ENCODE peak calls at places on chromosomes 4 and X, in five cellular contexts. F, M, G, B and H are unnamed samples.

GRCh38 chr4:40626183-40626990 is 3.3 kb downstream of the RBM47 start:
- DNase-seq in M (no peak), B (no peak), F (no peak), G (no peak), H (no peak)

GRCh38 chr4:121873604-121874003 is 3.3 kb upstream of the BBS7 start:
- DNase-seq in F (no peak), M (no peak), B (no peak), G (no peak), H (no peak)

GRCh38 chr4:177339794-177340374 is 30.2 kb downstream of the NEIL3 start:
- DNase-seq in B (peak), M (no peak), F (no peak), G (no peak), H (peak)

GRCh38 chr4:33357121-33357520 is 2637.0 kb downstream of the PCDH7 start:
- DNase-seq in B (peak), F (no peak), G (no peak), M (no peak), H (peak)

GRCh38 chr4:8203817-8204216 is 4.7 kb downstream of the SH3TC1 start:
- DNase-seq in F (no peak), M (no peak), B (no peak), G (no peak), H (no peak)

GRCh38 chrX:113558576-113558975 is 717.9 kb upstream of the AMOT start:
- DNase-seq in M (no peak), B (no peak), G (no peak), F (no peak), H (no peak)

GRCh38 chr4:87031946-87032345 is 97.1 kb downstream of the AFF1 start:
- DNase-seq in B (no peak), M (no peak), G (no peak), F (no peak), H (no peak)

GRCh38 chrX:150410513-150410912 is 47.4 kb downstream of the MAMLD1 start:
- DNase-seq in B (no peak), M (no peak), G (no peak), F (no peak), H (no peak)

GRCh38 chrX:118211891-118212816 is 95.5 kb upstream of the KLHL13 start:
- DNase-seq in M (no peak), B (no peak), F (no peak), G (no peak), H (peak)

GRCh38 chr4:10832989-10833635 is 148.5 kb upstream of the CLNK start:
- DNase-seq in G (no peak), F (no peak), M (no peak), B (peak), H (peak)

GRCh38 chr4:56241500-56241899 is 145.8 kb downstream of the AASDH start:
- DNase-seq in G (no peak), M (no peak), F (no peak), B (no peak), H (no peak)

GRCh38 chr4:53810643-53811042 is 219.4 kb upstream of the LNX1 start:
- DNase-seq in B (no peak), G (no peak), F (no peak), M (no peak), H (no peak)

GRCh38 chr4:121256346-121256745 is 92.2 kb upstream of the TNIP3 start:
- DNase-seq in G (no peak), M (peak), F (no peak), B (no peak), H (no peak)

GRCh38 chrX:45024501-45024900 is 151.5 kb downstream of the KDM6A start:
- DNase-seq in M (no peak), G (no peak), B (no peak), F (no peak), H (no peak)

GRCh38 chr4:92100980-92101379 is 202.8 kb upstream of the GRID2 start:
- DNase-seq in F (no peak), B (peak), G (no peak), M (no peak), H (peak)

GRCh38 chr4:140094701-140095420 is 59.1 kb downstream of the MAML3 start:
- DNase-seq in G (peak), M (peak), B (peak), F (peak), H (peak)

GRCh38 chr4:112523008-112523440 is 7.0 kb upstream of the NEUROG2 start:
- DNase-seq in F (no peak), M (no peak), B (no peak), G (peak), H (no peak)

GRCh38 chr4:85370400-85371032 is 104.4 kb upstream of the ARHGAP24 start:
- DNase-seq in F (peak), M (peak), G (no peak), B (peak), H (peak)

GRCh38 chr4:22485751-22486150 is 30.1 kb downstream of the ADGRA3 start:
- DNase-seq in F (no peak), M (no peak), B (peak), G (no peak), H (peak)

GRCh38 chr4:106304632-106305031 is 11.4 kb downstream of the TBCK start:
- DNase-seq in B (no peak), G (no peak), F (no peak), M (no peak), H (no peak)

GRCh38 chr4:113467581-113467980 is 294.0 kb downstream of the CAMK2D start:
- DNase-seq in G (no peak), M (no peak), F (no peak), B (no peak), H (no peak)

GRCh38 chrX:20414781-20415445 is 148.2 kb upstream of the RPS6KA3 start:
- DNase-seq in B (no peak), G (no peak), M (no peak), F (no peak), H (no peak)